ENCODE peak calls at places on chromosomes 1 and 21, in four cellular contexts. S is tibial nerve, I is stomach, J is neural progenitor cell. L is an unnamed sample.

GRCh38 chr1:70140894-70141293 is 64.5 kb downstream of the LRRC40 start:
- DNase-seq in S (no peak), I (no peak), J (peak; percentile 59), L (no peak)

GRCh38 chr1:183277821-183278735 is 92.0 kb downstream of the LAMC2 start:
- DNase-seq in S (no peak), I (peak; percentile 14), J (no peak), L (no peak)

GRCh38 chr21:45049725-45050359 is 24.5 kb upstream of the ADARB1 start:
- DNase-seq in S (no peak), I (no peak), J (peak; percentile 24), L (peak; percentile 43)

GRCh38 chr1:3428899-3429298 is 25.6 kb upstream of the ARHGEF16 start:
- DNase-seq in S (no peak), I (no peak), J (no peak), L (no peak)

GRCh38 chr1:201896951-201897391 is 8.3 kb downstream of the SHISA4 start:
- DNase-seq in S (no peak), I (no peak), J (no peak), L (no peak)

GRCh38 chr1:216075339-216075738 is 347.9 kb downstream of the USH2A start:
- DNase-seq in S (no peak), I (no peak), J (no peak), L (no peak)

GRCh38 chr21:46559291-46559983 is 45.4 kb downstream of the S100B start:
- DNase-seq in S (no peak), I (peak; percentile 25), J (no peak), L (no peak)

GRCh38 chr1:22321917-22322316 is 129.7 kb upstream of the ZBTB40 start:
- DNase-seq in S (no peak), I (no peak), J (no peak), L (no peak)

GRCh38 chr1:182317489-182318180 is 74.0 kb downstream of the GLUL start:
- DNase-seq in S (no peak), I (no peak), J (no peak), L (no peak)

GRCh38 chr1:160862151-160863061 is at the start of gene CD244:
- DNase-seq in S (no peak), I (peak; percentile 38), J (no peak), L (no peak)

GRCh38 chr1:11488966-11489625 is 10.1 kb downstream of the DISP3 start:
- DNase-seq in S (no peak), I (no peak), J (no peak), L (no peak)

GRCh38 chr1:67339623-67340343 is 32.1 kb downstream of the IL12RB2 start:
- DNase-seq in S (no peak), I (no peak), J (no peak), L (peak; percentile 22)

GRCh38 chr1:15523104-15523921 is 702 bp downstream of the CASP9 start:
- DNase-seq in S (no peak), I (peak; percentile 18), J (no peak), L (no peak)

GRCh38 chr1:94983343-94983742 is 56.4 kb upstream of the CNN3 start:
- DNase-seq in S (no peak), I (no peak), J (no peak), L (peak; percentile 12)

GRCh38 chr1:232635778-232636356 is 5.9 kb upstream of the SIPA1L2 start:
- DNase-seq in S (no peak), I (no peak), J (peak; percentile 66), L (no peak)

GRCh38 chr1:175599212-175599681 is 144.1 kb downstream of the TNR start:
- DNase-seq in S (no peak), I (no peak), J (peak; percentile 74), L (no peak)

GRCh38 chr1:166032901-166033371 is 133.9 kb downstream of the FAM78B start:
- DNase-seq in S (no peak), I (peak; percentile 26), J (no peak), L (no peak)

GRCh38 chr1:166062695-166063094 is 104.1 kb downstream of the FAM78B start:
- DNase-seq in S (no peak), I (no peak), J (no peak), L (no peak)

GRCh38 chr1:82226198-82226505 is 425.4 kb downstream of the ADGRL2 start:
- DNase-seq in S (no peak), I (no peak), J (no peak), L (no peak)

GRCh38 chr1:43066578-43066977 is 105.5 kb downstream of the EBNA1BP2 start:
- DNase-seq in S (no peak), I (no peak), J (no peak), L (no peak)

GRCh38 chr1:152186556-152187285 is 27.7 kb upstream of the RPTN start:
- DNase-seq in S (no peak), I (no peak), J (no peak), L (no peak)

GRCh38 chr1:114034561-114035303 is 55.5 kb downstream of the OLFML3 start:
- DNase-seq in S (no peak), I (no peak), J (no peak), L (no peak)
- H3K27ac ChIP-seq in S (no peak overlapping the region), I (no peak overlapping the region), J (no peak overlapping the region), L (no peak overlapping the region)

DNA sequence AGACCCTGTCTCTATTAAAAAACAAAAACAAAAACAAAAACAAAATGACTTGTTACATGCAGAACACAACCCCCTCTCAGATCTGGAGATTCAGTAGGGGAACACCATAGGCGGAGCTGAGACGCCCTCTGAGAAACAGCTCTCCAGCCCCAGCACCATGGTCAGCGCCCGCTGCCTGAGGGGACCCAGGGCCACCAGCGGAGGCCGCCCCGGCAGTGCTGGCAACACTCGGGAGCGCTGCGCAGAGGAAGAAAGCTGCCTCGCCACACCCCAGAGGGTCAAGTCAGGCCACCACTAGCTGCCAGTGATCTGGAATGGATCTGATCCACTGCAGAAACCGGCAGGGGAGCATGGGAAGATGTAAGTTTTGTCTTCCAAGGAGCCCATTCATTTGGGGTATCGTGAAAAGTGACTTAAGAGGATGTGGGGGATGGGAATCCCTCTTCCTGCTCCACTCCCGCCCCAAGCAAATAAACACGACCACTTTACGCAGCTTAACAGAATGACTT is 3.1 kb downstream of the ACTA1 start:
- DNase-seq in S (peak; percentile 25), I (peak; percentile 47), J (peak; percentile 92), L (peak; percentile 68)
- H3K4me3 ChIP-seq in S (no peak overlapping the region), I (no peak overlapping the region), J (no peak overlapping the region), L (no peak overlapping the region)

GRCh38 chr1:156528231-156528630 is 27.7 kb upstream of the MEF2D start:
- DNase-seq in S (no peak), I (no peak), J (no peak), L (no peak)

GRCh38 chr1:156532374-156532773 is 31.8 kb upstream of the MEF2D start:
- DNase-seq in S (no peak), I (no peak), J (no peak), L (no peak)

GRCh38 chr1:156528875-156529425 is 28.4 kb upstream of the MEF2D start:
- DNase-seq in S (no peak), I (no peak), J (no peak), L (no peak)

GRCh38 chr1:156527584-156527983 is 27.0 kb upstream of the MEF2D start:
- DNase-seq in S (no peak), I (no peak), J (no peak), L (no peak)

DNA sequence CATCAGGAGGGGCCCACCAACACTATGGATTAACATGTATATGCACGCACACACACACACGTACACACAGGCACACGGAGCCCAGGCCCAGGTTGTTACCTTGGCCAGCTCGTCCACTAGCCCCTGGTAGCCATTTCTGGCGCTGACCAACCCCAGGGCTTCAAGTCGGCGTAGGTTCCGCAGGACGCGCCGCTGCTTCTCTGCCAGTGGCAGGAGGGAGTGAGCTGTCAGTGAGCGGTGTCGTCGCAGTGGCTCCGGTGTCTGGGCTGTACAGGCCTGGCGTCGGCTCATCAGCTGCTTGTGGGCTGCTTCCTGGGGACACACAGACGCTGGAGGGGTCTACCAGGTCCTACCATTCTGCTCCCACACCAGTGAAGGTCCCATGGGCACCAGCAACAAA is 29.4 kb upstream of the MEF2D start:
- DNase-seq in S (no peak), I (no peak), J (no peak), L (no peak)
- H3K36me3 ChIP-seq in S (no peaks in the 10 kb centered on the region), I (peaks cover 44% of the 10 kb centered on the region), J (no peaks in the 10 kb centered on the region), L (peaks cover 97% of the 10 kb centered on the region)

GRCh38 chr1:168083456-168084325 is 53.0 kb downstream of the GPR161 start:
- DNase-seq in S (no peak), I (no peak), J (no peak), L (no peak)

GRCh38 chr1:168086438-168086837 is 50.3 kb downstream of the GPR161 start:
- DNase-seq in S (no peak), I (no peak), J (no peak), L (no peak)

GRCh38 chr1:168085401-168085872 is 51.3 kb downstream of the GPR161 start:
- DNase-seq in S (peak; percentile 40), I (no peak), J (no peak), L (no peak)

GRCh38 chr1:168082008-168082876 is 54.5 kb downstream of the GPR161 start:
- DNase-seq in S (peak; percentile 78), I (peak; percentile 74), J (peak; percentile 82), L (peak; percentile 76)

GRCh38 chr1:168084396-168085231 is 52.1 kb downstream of the GPR161 start:
- DNase-seq in S (peak; percentile 40), I (peak; percentile 49), J (peak; percentile 75), L (no peak)
- H3K27ac ChIP-seq in S (no peak overlapping the region), I (no peak overlapping the region), J (no peak overlapping the region), L (no peak overlapping the region)

DNA sequence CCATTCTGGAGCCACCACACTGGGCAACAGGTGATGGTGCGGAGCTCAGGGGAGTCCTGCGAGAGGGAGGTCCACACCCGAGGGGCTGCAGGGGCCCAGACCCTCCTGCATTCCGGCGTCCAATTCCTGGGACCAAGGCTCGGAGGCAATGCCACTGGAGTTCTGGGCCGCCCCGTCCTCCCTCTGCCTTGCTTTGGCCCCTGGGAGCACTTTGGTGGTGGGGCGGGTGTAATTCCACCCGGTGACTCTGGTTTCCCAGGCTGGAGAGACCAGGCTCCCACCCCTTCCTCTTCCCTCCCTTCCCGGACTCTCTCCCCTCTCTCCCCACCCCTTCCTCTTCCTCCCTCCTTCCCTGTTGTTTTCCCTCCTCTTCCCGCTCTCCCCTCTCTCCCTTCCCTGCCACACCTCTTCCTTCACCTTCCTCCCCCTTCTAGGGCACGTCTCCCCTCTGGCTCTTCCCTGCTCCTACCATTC is 1.9 kb downstream of the PRKCZ start:
- DNase-seq in S (no peak), I (no peak), J (no peak), L (no peak)
- H3K4me3 ChIP-seq in S (no peak overlapping the region), I (peak overlapping the region; percentile 75), J (no peak overlapping the region), L (no peak overlapping the region)

DNA sequence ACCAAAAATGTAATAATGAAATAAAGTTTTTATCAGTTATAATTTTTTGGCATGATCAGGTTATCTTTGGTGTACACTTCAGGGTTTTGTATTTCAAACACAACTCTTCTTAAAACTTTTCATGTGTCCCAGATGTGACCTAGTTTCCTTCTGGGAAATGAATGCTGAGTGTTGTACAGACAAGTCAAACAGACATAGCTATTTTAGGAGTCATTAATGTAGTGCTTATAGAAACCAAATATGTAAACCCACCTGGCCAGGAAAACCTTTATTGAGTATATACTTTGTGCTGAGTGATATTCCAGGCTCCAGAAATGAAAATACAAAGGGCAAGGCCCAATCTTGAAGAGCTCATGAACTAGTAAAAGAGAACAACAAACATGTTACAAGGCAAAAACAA is 25.9 kb upstream of the HOOK1 start:
- DNase-seq in S (no peak), I (no peak), J (no peak), L (no peak)
- H3K36me3 ChIP-seq in S (no peaks in the 10 kb centered on the region), I (no peaks in the 10 kb centered on the region), J (no peaks in the 10 kb centered on the region), L (no peaks in the 10 kb centered on the region)